ENCODE peak calls at places on chromosome 7, in six cellular contexts. One of them, this sample, is unnamed.

GRCh38 chr7:1377111-1377909 is 82.0 kb downstream of the MICALL2 start:
- DNase-seq in esophagus squamous epithelium: no peak
- DNase-seq in tibial artery: no peak
- DNase-seq in A172: no peak
- DNase-seq in heart right ventricle: no peak
- DNase-seq in activated T-helper 1 cell treated with anti-CD3 and anti-CD28 coated beads, Interleukin-2, amount 50 U/mL, for 16 hours: no peak
- DNase-seq in this sample: no peak

GRCh38 chr7:706721-707120 is 19.8 kb upstream of the DNAAF5 start:
- DNase-seq in A172: no peak
- DNase-seq in heart right ventricle: no peak
- DNase-seq in activated T-helper 1 cell treated with anti-CD3 and anti-CD28 coated beads, Interleukin-2, amount 50 U/mL, for 16 hours: no peak
- DNase-seq in tibial artery: peak
- DNase-seq in esophagus squamous epithelium: no peak
- DNase-seq in this sample: no peak

GRCh38 chr7:81285142-81285871 is 366.5 kb upstream of the SEMA3C start:
- DNase-seq in esophagus squamous epithelium: no peak
- DNase-seq in activated T-helper 1 cell treated with anti-CD3 and anti-CD28 coated beads, Interleukin-2, amount 50 U/mL, for 16 hours: no peak
- DNase-seq in A172: peak
- DNase-seq in heart right ventricle: no peak
- DNase-seq in tibial artery: no peak
- DNase-seq in this sample: no peak

GRCh38 chr7:105210721-105211205 is 178.0 kb downstream of the SRPK2 start:
- DNase-seq in heart right ventricle: peak
- DNase-seq in activated T-helper 1 cell treated with anti-CD3 and anti-CD28 coated beads, Interleukin-2, amount 50 U/mL, for 16 hours: no peak
- DNase-seq in esophagus squamous epithelium: no peak
- DNase-seq in A172: no peak
- DNase-seq in tibial artery: no peak
- DNase-seq in this sample: peak

GRCh38 chr7:75772081-75773077 is at the start of gene CCL26:
- DNase-seq in A172: peak
- DNase-seq in activated T-helper 1 cell treated with anti-CD3 and anti-CD28 coated beads, Interleukin-2, amount 50 U/mL, for 16 hours: no peak
- DNase-seq in heart right ventricle: peak
- DNase-seq in esophagus squamous epithelium: no peak
- DNase-seq in tibial artery: peak
- DNase-seq in this sample: no peak

GRCh38 chr7:73351447-73352167 is 23.6 kb downstream of the FKBP6 start:
- DNase-seq in esophagus squamous epithelium: no peak
- DNase-seq in activated T-helper 1 cell treated with anti-CD3 and anti-CD28 coated beads, Interleukin-2, amount 50 U/mL, for 16 hours: no peak
- DNase-seq in A172: peak
- DNase-seq in heart right ventricle: no peak
- DNase-seq in tibial artery: no peak
- DNase-seq in this sample: no peak

GRCh38 chr7:106057962-106058901 is 53.9 kb downstream of the SYPL1 start:
- DNase-seq in activated T-helper 1 cell treated with anti-CD3 and anti-CD28 coated beads, Interleukin-2, amount 50 U/mL, for 16 hours: no peak
- DNase-seq in heart right ventricle: no peak
- DNase-seq in A172: no peak
- DNase-seq in esophagus squamous epithelium: peak
- DNase-seq in tibial artery: no peak
- DNase-seq in this sample: peak

GRCh38 chr7:34317039-34317438 is 341.0 kb upstream of the NPSR1 start:
- DNase-seq in heart right ventricle: no peak
- DNase-seq in esophagus squamous epithelium: no peak
- DNase-seq in tibial artery: no peak
- DNase-seq in activated T-helper 1 cell treated with anti-CD3 and anti-CD28 coated beads, Interleukin-2, amount 50 U/mL, for 16 hours: no peak
- DNase-seq in A172: no peak
- DNase-seq in this sample: no peak

GRCh38 chr7:50229964-50230363 is 74.6 kb upstream of the IKZF1 start:
- DNase-seq in A172: no peak
- DNase-seq in esophagus squamous epithelium: no peak
- DNase-seq in tibial artery: no peak
- DNase-seq in activated T-helper 1 cell treated with anti-CD3 and anti-CD28 coated beads, Interleukin-2, amount 50 U/mL, for 16 hours: no peak
- DNase-seq in heart right ventricle: no peak
- DNase-seq in this sample: no peak

GRCh38 chr7:13578294-13578693 is 411.2 kb downstream of the ETV1 start:
- DNase-seq in esophagus squamous epithelium: no peak
- DNase-seq in activated T-helper 1 cell treated with anti-CD3 and anti-CD28 coated beads, Interleukin-2, amount 50 U/mL, for 16 hours: no peak
- DNase-seq in A172: no peak
- DNase-seq in heart right ventricle: no peak
- DNase-seq in tibial artery: no peak
- DNase-seq in this sample: no peak

GRCh38 chr7:121595949-121596692 is 200.0 kb upstream of the FAM3C start:
- DNase-seq in activated T-helper 1 cell treated with anti-CD3 and anti-CD28 coated beads, Interleukin-2, amount 50 U/mL, for 16 hours: no peak
- DNase-seq in tibial artery: no peak
- DNase-seq in A172: no peak
- DNase-seq in esophagus squamous epithelium: no peak
- DNase-seq in heart right ventricle: no peak
- DNase-seq in this sample: no peak

GRCh38 chr7:141617280-141617679 is 66.1 kb downstream of the AGK start:
- DNase-seq in A172: no peak
- DNase-seq in activated T-helper 1 cell treated with anti-CD3 and anti-CD28 coated beads, Interleukin-2, amount 50 U/mL, for 16 hours: no peak
- DNase-seq in heart right ventricle: no peak
- DNase-seq in tibial artery: no peak
- DNase-seq in esophagus squamous epithelium: no peak
- DNase-seq in this sample: no peak

GRCh38 chr7:51482976-51483375 is 166.4 kb upstream of the COBL start:
- DNase-seq in A172: no peak
- DNase-seq in esophagus squamous epithelium: no peak
- DNase-seq in heart right ventricle: no peak
- DNase-seq in tibial artery: no peak
- DNase-seq in activated T-helper 1 cell treated with anti-CD3 and anti-CD28 coated beads, Interleukin-2, amount 50 U/mL, for 16 hours: no peak
- DNase-seq in this sample: no peak

GRCh38 chr7:69434350-69434749 is 163.9 kb upstream of the AUTS2 start:
- DNase-seq in heart right ventricle: no peak
- DNase-seq in A172: no peak
- DNase-seq in esophagus squamous epithelium: no peak
- DNase-seq in tibial artery: no peak
- DNase-seq in activated T-helper 1 cell treated with anti-CD3 and anti-CD28 coated beads, Interleukin-2, amount 50 U/mL, for 16 hours: no peak
- DNase-seq in this sample: no peak

GRCh38 chr7:134834689-134835462 is 55.4 kb downstream of the CALD1 start:
- DNase-seq in heart right ventricle: peak
- DNase-seq in esophagus squamous epithelium: no peak
- DNase-seq in activated T-helper 1 cell treated with anti-CD3 and anti-CD28 coated beads, Interleukin-2, amount 50 U/mL, for 16 hours: no peak
- DNase-seq in tibial artery: peak
- DNase-seq in A172: no peak
- DNase-seq in this sample: no peak

GRCh38 chr7:151247016-151247580 is 1.4 kb downstream of the SMARCD3 start:
- DNase-seq in activated T-helper 1 cell treated with anti-CD3 and anti-CD28 coated beads, Interleukin-2, amount 50 U/mL, for 16 hours: no peak
- DNase-seq in tibial artery: no peak
- DNase-seq in esophagus squamous epithelium: no peak
- DNase-seq in heart right ventricle: no peak
- DNase-seq in A172: no peak
- DNase-seq in this sample: no peak

GRCh38 chr7:26675143-26675887 is 189.1 kb downstream of the SKAP2 start:
- DNase-seq in activated T-helper 1 cell treated with anti-CD3 and anti-CD28 coated beads, Interleukin-2, amount 50 U/mL, for 16 hours: no peak
- DNase-seq in esophagus squamous epithelium: no peak
- DNase-seq in heart right ventricle: no peak
- DNase-seq in tibial artery: no peak
- DNase-seq in A172: peak
- DNase-seq in this sample: no peak

GRCh38 chr7:98879198-98879988 is 1.1 kb downstream of the TRRAP start:
- DNase-seq in esophagus squamous epithelium: no peak
- DNase-seq in A172: peak
- DNase-seq in activated T-helper 1 cell treated with anti-CD3 and anti-CD28 coated beads, Interleukin-2, amount 50 U/mL, for 16 hours: peak
- DNase-seq in heart right ventricle: no peak
- DNase-seq in tibial artery: no peak
- DNase-seq in this sample: peak

GRCh38 chr7:69232445-69233376 is 365.6 kb upstream of the AUTS2 start:
- DNase-seq in tibial artery: no peak
- DNase-seq in esophagus squamous epithelium: no peak
- DNase-seq in activated T-helper 1 cell treated with anti-CD3 and anti-CD28 coated beads, Interleukin-2, amount 50 U/mL, for 16 hours: no peak
- DNase-seq in A172: no peak
- DNase-seq in heart right ventricle: no peak
- DNase-seq in this sample: no peak

GRCh38 chr7:48154792-48155413 is 16.4 kb upstream of the ABCA13 start:
- DNase-seq in activated T-helper 1 cell treated with anti-CD3 and anti-CD28 coated beads, Interleukin-2, amount 50 U/mL, for 16 hours: no peak
- DNase-seq in A172: peak
- DNase-seq in esophagus squamous epithelium: no peak
- DNase-seq in heart right ventricle: no peak
- DNase-seq in tibial artery: no peak
- DNase-seq in this sample: peak

GRCh38 chr7:135291809-135292253 is 58.2 kb downstream of the STRA8 start:
- DNase-seq in activated T-helper 1 cell treated with anti-CD3 and anti-CD28 coated beads, Interleukin-2, amount 50 U/mL, for 16 hours: no peak
- DNase-seq in A172: peak
- DNase-seq in esophagus squamous epithelium: no peak
- DNase-seq in tibial artery: no peak
- DNase-seq in heart right ventricle: no peak
- DNase-seq in this sample: no peak

This sample was measured in GM10248.